ENCODE peak calls at places on chromosome 12, in seven cellular contexts. I is uterus; N is astrocyte; H is fibroblast of lung; P is cardiac muscle cell; M is brain microvascular endothelial cell; O is CD8-positive, alpha-beta T cell. Z is an unnamed sample.

GRCh38 chr12:127381043-127381668 is 885.8 kb upstream of the TMEM132C start:
- DNase-seq in I (no peak), N (peak; percentile 4), H (no peak), P (peak; percentile 9), M (no peak), O (no peak), Z (no peak)

GRCh38 chr12:120041386-120042231 is 52.6 kb downstream of the BICDL1 start:
- DNase-seq in I (no peak), N (no peak), H (no peak), P (no peak), M (no peak), O (no peak), Z (no peak)

GRCh38 chr12:74412607-74413230 is 124.9 kb upstream of the ATXN7L3B start:
- DNase-seq in I (no peak), N (peak; percentile 2), H (peak; percentile 24), P (peak; percentile 29), M (no peak), O (no peak), Z (no peak)

GRCh38 chr12:70756118-70756517 is 118.9 kb upstream of the PTPRB start:
- DNase-seq in I (peak; percentile 73), N (peak; percentile 74), H (peak; percentile 76), P (peak; percentile 61), M (peak; percentile 12), O (no peak), Z (no peak)

GRCh38 chr12:31578632-31579031 is 12.3 kb downstream of the DENND5B start:
- DNase-seq in I (no peak), N (peak; percentile 68), H (peak; percentile 64), P (no peak), M (no peak), O (no peak), Z (no peak)

GRCh38 chr12:9227953-9228352 is 19.8 kb upstream of the PZP start:
- DNase-seq in I (no peak), N (no peak), H (peak; percentile 89), P (no peak), M (no peak), O (no peak), Z (no peak)

GRCh38 chr12:66829660-66830325 is 150.9 kb upstream of the GRIP1 start:
- DNase-seq in I (no peak), N (no peak), H (no peak), P (no peak), M (no peak), O (no peak), Z (no peak)

GRCh38 chr12:51869931-51870330 is 18.0 kb upstream of the ANKRD33 start:
- DNase-seq in I (no peak), N (no peak), H (no peak), P (no peak), M (no peak), O (no peak), Z (no peak)

GRCh38 chr12:72738811-72739210 is 466.6 kb downstream of the TRHDE start:
- DNase-seq in I (no peak), N (no peak), H (no peak), P (no peak), M (no peak), O (no peak), Z (no peak)

GRCh38 chr12:117098361-117099217 is 627 bp downstream of the TESC start:
- DNase-seq in I (no peak), N (no peak), H (no peak), P (no peak), M (no peak), O (no peak), Z (no peak)

DNA sequence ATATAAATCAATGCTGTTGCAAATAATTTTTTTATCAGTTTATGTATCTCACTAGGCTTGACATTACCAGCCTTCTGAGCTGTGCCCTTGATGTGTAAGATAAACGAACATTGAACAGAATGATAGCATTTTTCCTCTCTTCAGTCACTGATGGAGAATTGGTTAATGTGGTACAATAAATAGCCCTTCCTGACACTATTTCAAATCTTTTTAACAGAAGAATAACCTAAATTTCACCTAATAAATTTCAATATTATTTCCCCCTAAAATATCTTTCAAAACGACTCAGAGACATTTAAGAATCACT is 2.2 kb upstream of the ATP2B1 start:
- DNase-seq in I (no peak), N (no peak), H (no peak), P (no peak), M (no peak), O (no peak), Z (no peak)
- H3K4me3 ChIP-seq in I (no peak overlapping the region), N (peak overlapping the region; percentile 75), H (peak overlapping the region; percentile 94), P (peak overlapping the region; percentile 96), M (peak overlapping the region; percentile 83), O (no peak overlapping the region), Z (peak overlapping the region; percentile 93)

GRCh38 chr12:95787274-95787814 is 3.2 kb downstream of the NTN4 start:
- DNase-seq in I (no peak), N (no peak), H (no peak), P (no peak), M (no peak), O (no peak), Z (no peak)

GRCh38 chr12:95788637-95789036 is 1.9 kb downstream of the NTN4 start:
- DNase-seq in I (no peak), N (peak; percentile 52), H (peak; percentile 41), P (peak; percentile 51), M (no peak), O (no peak), Z (no peak)

GRCh38 chr12:95790912-95791849 is 617 bp upstream of the NTN4 start:
- DNase-seq in I (no peak), N (no peak), H (peak; percentile 34), P (peak; percentile 26), M (no peak), O (no peak), Z (peak; percentile 77)

GRCh38 chr12:95790025-95790911 is at the start of gene NTN4:
- DNase-seq in I (peak; percentile 22), N (no peak), H (no peak), P (peak; percentile 40), M (peak; percentile 53), O (no peak), Z (peak; percentile 77)

GRCh38 chr12:95789126-95790024 is 1.2 kb downstream of the NTN4 start:
- DNase-seq in I (no peak), N (no peak), H (no peak), P (no peak), M (peak; percentile 48), O (no peak), Z (no peak)
- H3K27ac ChIP-seq in I (peak overlapping the region; percentile 72), N (peak overlapping the region; percentile 72), H (peak overlapping the region; percentile 50), P (no peak overlapping the region), M (peak overlapping the region; percentile 80), O (no peak overlapping the region), Z (peak overlapping the region; percentile 95)

GRCh38 chr12:109880049-109880931 is at the start of gene GLTP:
- DNase-seq in I (peak; percentile 70), N (peak; percentile 47), H (peak; percentile 67), P (peak; percentile 81), M (no peak), O (peak; percentile 82), Z (peak; percentile 81)
- TF ChIP-seq CTCF in I (peak; percentile 85), N (no peak), H (no peak), P (peak; percentile 20), M (peak; percentile 28), O (peak; percentile 48), Z (no peak)

GRCh38 chr12:12686472-12686871 is 9.5 kb downstream of the GPR19 start:
- DNase-seq in I (no peak), N (no peak), H (no peak), P (no peak), M (no peak), O (no peak), Z (no peak)
- H3K4me3 ChIP-seq in I (no peak overlapping the region), N (no peak overlapping the region), H (no peak overlapping the region), P (no peak overlapping the region), M (no peak overlapping the region), O (no peak overlapping the region), Z (no peak overlapping the region)

GRCh38 chr12:83016226-83016835 is 329.6 kb downstream of the TMTC2 start:
- DNase-seq in I (peak; percentile 78), N (peak; percentile 91), H (peak; percentile 88), P (peak; percentile 91), M (peak; percentile 92), O (no peak), Z (no peak)

GRCh38 chr12:83018063-83018462 is 331.4 kb downstream of the TMTC2 start:
- DNase-seq in I (no peak), N (no peak), H (peak; percentile 36), P (no peak), M (no peak), O (no peak), Z (no peak)

GRCh38 chr12:83017001-83017400 is 330.3 kb downstream of the TMTC2 start:
- DNase-seq in I (no peak), N (peak; percentile 39), H (no peak), P (no peak), M (no peak), O (no peak), Z (no peak)

GRCh38 chr12:83010169-83010804 is 323.6 kb downstream of the TMTC2 start:
- DNase-seq in I (no peak), N (no peak), H (no peak), P (no peak), M (no peak), O (no peak), Z (no peak)

DNA sequence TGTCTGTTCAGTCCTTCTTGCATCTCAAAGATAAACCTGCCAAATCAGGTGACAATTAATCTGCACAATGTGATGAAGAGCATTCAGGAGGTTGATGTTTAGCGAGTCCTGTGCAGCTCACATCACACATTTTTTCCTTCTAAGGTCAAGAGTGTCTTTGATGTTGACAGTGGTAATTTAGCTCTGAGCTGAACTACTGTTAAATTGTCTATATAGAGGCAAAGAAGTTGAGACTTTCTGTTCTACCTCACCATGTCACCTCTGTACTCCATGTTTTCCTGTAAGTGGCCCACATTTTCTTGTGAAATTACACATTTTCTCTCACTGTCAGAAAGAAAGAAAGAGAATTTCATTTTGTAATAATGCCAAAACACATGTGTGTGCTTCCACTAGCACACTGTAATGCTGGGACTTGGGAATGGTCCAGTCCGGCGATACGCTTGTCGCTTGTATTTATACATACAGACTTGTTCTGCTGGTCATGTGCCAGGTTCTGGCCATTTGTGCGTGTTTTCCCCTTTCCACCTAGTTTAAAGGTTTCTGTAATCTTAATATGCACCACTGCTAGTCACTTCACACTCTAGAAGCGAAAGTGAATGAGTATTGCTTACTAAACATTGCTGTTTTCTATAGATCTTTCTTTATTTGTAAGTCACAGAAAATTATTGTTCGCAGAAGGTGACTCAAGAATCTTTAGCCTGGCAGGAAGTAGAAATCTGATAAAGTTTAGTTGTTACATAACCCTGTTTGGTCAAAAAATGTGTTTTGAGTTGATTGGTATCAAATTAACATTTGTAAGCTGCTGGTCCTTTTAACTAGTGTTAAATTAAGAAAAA is 328.9 kb downstream of the TMTC2 start:
- DNase-seq in I (peak; percentile 45), N (peak; percentile 29), H (peak; percentile 35), P (peak; percentile 66), M (peak; percentile 12), O (no peak), Z (no peak)
- H3K27ac ChIP-seq in I (peak overlapping the region; percentile 61), N (no peak overlapping the region), H (no peak overlapping the region), P (no peak overlapping the region), M (no peak overlapping the region), O (no peak overlapping the region), Z (no peak overlapping the region)